ENCODE peak calls at places on chromosomes 16 and 17, in nine cellular contexts. One of them, this sample, is unnamed.

GRCh38 chr16:58636474-58636873 is 6.8 kb upstream of the CNOT1 start:
- DNase-seq in transverse colon: no peak
- DNase-seq in RWPE2: no peak
- DNase-seq in gastrocnemius medialis: no peak
- DNase-seq in fibroblast of lung: no peak
- DNase-seq in neural progenitor cell: no peak
- DNase-seq in upper lobe of right lung: no peak
- DNase-seq in astrocyte: no peak
- DNase-seq in IMR-90: no peak
- DNase-seq in this sample: no peak

GRCh38 chr16:87460936-87461335 is 31.9 kb downstream of the ZCCHC14 start:
- DNase-seq in transverse colon: no peak
- DNase-seq in RWPE2: no peak
- DNase-seq in gastrocnemius medialis: no peak
- DNase-seq in fibroblast of lung: no peak
- DNase-seq in neural progenitor cell: no peak
- DNase-seq in upper lobe of right lung: no peak
- DNase-seq in astrocyte: no peak
- DNase-seq in IMR-90: no peak
- DNase-seq in this sample: no peak

GRCh38 chr16:68492501-68493411 is 44.4 kb upstream of the SMPD3 start:
- DNase-seq in transverse colon: peak; percentile 66
- DNase-seq in RWPE2: no peak
- DNase-seq in gastrocnemius medialis: no peak
- DNase-seq in fibroblast of lung: no peak
- DNase-seq in neural progenitor cell: no peak
- DNase-seq in upper lobe of right lung: no peak
- DNase-seq in astrocyte: no peak
- DNase-seq in IMR-90: no peak
- DNase-seq in this sample: no peak

GRCh38 chr17:30565073-30565935 is 88.1 kb downstream of the GOSR1 start:
- DNase-seq in transverse colon: no peak
- DNase-seq in RWPE2: no peak
- DNase-seq in gastrocnemius medialis: no peak
- DNase-seq in fibroblast of lung: no peak
- DNase-seq in neural progenitor cell: peak; percentile 56
- DNase-seq in upper lobe of right lung: no peak
- DNase-seq in astrocyte: no peak
- DNase-seq in IMR-90: no peak
- DNase-seq in this sample: no peak

GRCh38 chr17:436571-436970 is 84.0 kb upstream of the RPH3AL start:
- DNase-seq in transverse colon: no peak
- DNase-seq in RWPE2: no peak
- DNase-seq in gastrocnemius medialis: no peak
- DNase-seq in fibroblast of lung: no peak
- DNase-seq in neural progenitor cell: no peak
- DNase-seq in upper lobe of right lung: no peak
- DNase-seq in astrocyte: no peak
- DNase-seq in IMR-90: no peak
- DNase-seq in this sample: no peak

GRCh38 chr16:72952404-72953301 is 95.3 kb downstream of the ZFHX3 start:
- DNase-seq in transverse colon: no peak
- DNase-seq in RWPE2: no peak
- DNase-seq in gastrocnemius medialis: no peak
- DNase-seq in fibroblast of lung: peak; percentile 37
- DNase-seq in neural progenitor cell: no peak
- DNase-seq in upper lobe of right lung: no peak
- DNase-seq in astrocyte: peak; percentile 94
- DNase-seq in IMR-90: peak; percentile 89
- DNase-seq in this sample: peak; percentile 23

GRCh38 chr16:79923431-79923830 is 322.9 kb upstream of the MAF start:
- DNase-seq in transverse colon: no peak
- DNase-seq in RWPE2: no peak
- DNase-seq in gastrocnemius medialis: no peak
- DNase-seq in fibroblast of lung: no peak
- DNase-seq in neural progenitor cell: no peak
- DNase-seq in upper lobe of right lung: no peak
- DNase-seq in astrocyte: no peak
- DNase-seq in IMR-90: no peak
- DNase-seq in this sample: no peak

GRCh38 chr17:78184311-78184710 is 2.5 kb downstream of the TK1 start:
- DNase-seq in transverse colon: no peak
- DNase-seq in RWPE2: no peak
- DNase-seq in gastrocnemius medialis: no peak
- DNase-seq in fibroblast of lung: no peak
- DNase-seq in neural progenitor cell: no peak
- DNase-seq in upper lobe of right lung: no peak
- DNase-seq in astrocyte: no peak
- DNase-seq in IMR-90: no peak
- DNase-seq in this sample: no peak

GRCh38 chr17:58535431-58535830 is 21.0 kb upstream of the MTMR4 start:
- DNase-seq in transverse colon: no peak
- DNase-seq in RWPE2: no peak
- DNase-seq in gastrocnemius medialis: no peak
- DNase-seq in fibroblast of lung: peak; percentile 61
- DNase-seq in neural progenitor cell: no peak
- DNase-seq in upper lobe of right lung: no peak
- DNase-seq in astrocyte: peak; percentile 42
- DNase-seq in IMR-90: peak; percentile 22
- DNase-seq in this sample: no peak

GRCh38 chr17:58534331-58534730 is 19.9 kb upstream of the MTMR4 start:
- DNase-seq in transverse colon: no peak
- DNase-seq in RWPE2: no peak
- DNase-seq in gastrocnemius medialis: no peak
- DNase-seq in fibroblast of lung: no peak
- DNase-seq in neural progenitor cell: no peak
- DNase-seq in upper lobe of right lung: no peak
- DNase-seq in astrocyte: no peak
- DNase-seq in IMR-90: no peak
- DNase-seq in this sample: no peak

GRCh38 chr17:58534901-58535421 is 20.5 kb upstream of the MTMR4 start:
- DNase-seq in transverse colon: no peak
- DNase-seq in RWPE2: no peak
- DNase-seq in gastrocnemius medialis: no peak
- DNase-seq in fibroblast of lung: peak; percentile 51
- DNase-seq in neural progenitor cell: no peak
- DNase-seq in upper lobe of right lung: no peak
- DNase-seq in astrocyte: peak; percentile 50
- DNase-seq in IMR-90: peak; percentile 61
- DNase-seq in this sample: no peak

GRCh38 chr17:58532555-58532951 is 18.1 kb upstream of the MTMR4 start:
- DNase-seq in transverse colon: no peak
- DNase-seq in RWPE2: no peak
- DNase-seq in gastrocnemius medialis: no peak
- DNase-seq in fibroblast of lung: no peak
- DNase-seq in neural progenitor cell: peak; percentile 30
- DNase-seq in upper lobe of right lung: no peak
- DNase-seq in astrocyte: no peak
- DNase-seq in IMR-90: no peak
- DNase-seq in this sample: no peak

DNA sequence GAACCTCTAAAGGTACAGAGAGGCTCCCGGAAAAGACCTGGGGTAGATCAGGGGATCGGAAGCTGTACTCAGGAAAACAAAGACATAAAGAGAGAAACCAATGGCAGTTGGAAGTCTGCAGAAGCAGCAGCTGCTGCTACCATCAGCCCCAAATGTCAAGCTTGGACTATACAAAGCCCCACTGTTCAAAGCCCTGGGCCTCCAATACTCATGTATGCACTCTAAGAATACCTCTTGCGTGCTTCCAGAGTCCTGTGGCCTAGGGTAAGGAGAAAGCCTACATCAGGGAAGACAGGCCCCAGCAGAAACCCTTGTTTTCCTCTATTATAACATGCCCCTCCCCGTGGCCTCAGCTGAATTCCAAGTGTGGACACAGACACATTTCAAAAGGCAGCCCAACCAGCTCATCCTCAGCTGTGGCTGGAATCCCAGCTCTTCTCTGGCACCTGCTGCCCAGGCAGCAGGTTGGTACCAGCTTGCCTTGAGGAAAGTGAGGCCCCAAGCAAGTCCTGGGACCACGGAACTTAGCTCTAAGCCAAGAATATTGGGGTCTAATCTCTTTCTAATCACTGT is 19.3 kb upstream of the MTMR4 start:
- DNase-seq in transverse colon: no peak
- DNase-seq in RWPE2: no peak
- DNase-seq in gastrocnemius medialis: no peak
- DNase-seq in fibroblast of lung: no peak
- DNase-seq in neural progenitor cell: no peak
- DNase-seq in upper lobe of right lung: no peak
- DNase-seq in astrocyte: no peak
- DNase-seq in IMR-90: no peak
- DNase-seq in this sample: no peak
- H3K36me3 ChIP-seq in transverse colon: no peaks in the 10 kb centered on the region
- H3K36me3 ChIP-seq in RWPE2: no peaks in the 10 kb centered on the region
- H3K36me3 ChIP-seq in gastrocnemius medialis: no peaks in the 10 kb centered on the region
- H3K36me3 ChIP-seq in fibroblast of lung: no peaks in the 10 kb centered on the region
- H3K36me3 ChIP-seq in neural progenitor cell: no peaks in the 10 kb centered on the region
- H3K36me3 ChIP-seq in upper lobe of right lung: no peaks in the 10 kb centered on the region
- H3K36me3 ChIP-seq in astrocyte: no peaks in the 10 kb centered on the region
- H3K36me3 ChIP-seq in IMR-90: no peaks in the 10 kb centered on the region
- H3K36me3 ChIP-seq in this sample: no peaks in the 10 kb centered on the region

DNA sequence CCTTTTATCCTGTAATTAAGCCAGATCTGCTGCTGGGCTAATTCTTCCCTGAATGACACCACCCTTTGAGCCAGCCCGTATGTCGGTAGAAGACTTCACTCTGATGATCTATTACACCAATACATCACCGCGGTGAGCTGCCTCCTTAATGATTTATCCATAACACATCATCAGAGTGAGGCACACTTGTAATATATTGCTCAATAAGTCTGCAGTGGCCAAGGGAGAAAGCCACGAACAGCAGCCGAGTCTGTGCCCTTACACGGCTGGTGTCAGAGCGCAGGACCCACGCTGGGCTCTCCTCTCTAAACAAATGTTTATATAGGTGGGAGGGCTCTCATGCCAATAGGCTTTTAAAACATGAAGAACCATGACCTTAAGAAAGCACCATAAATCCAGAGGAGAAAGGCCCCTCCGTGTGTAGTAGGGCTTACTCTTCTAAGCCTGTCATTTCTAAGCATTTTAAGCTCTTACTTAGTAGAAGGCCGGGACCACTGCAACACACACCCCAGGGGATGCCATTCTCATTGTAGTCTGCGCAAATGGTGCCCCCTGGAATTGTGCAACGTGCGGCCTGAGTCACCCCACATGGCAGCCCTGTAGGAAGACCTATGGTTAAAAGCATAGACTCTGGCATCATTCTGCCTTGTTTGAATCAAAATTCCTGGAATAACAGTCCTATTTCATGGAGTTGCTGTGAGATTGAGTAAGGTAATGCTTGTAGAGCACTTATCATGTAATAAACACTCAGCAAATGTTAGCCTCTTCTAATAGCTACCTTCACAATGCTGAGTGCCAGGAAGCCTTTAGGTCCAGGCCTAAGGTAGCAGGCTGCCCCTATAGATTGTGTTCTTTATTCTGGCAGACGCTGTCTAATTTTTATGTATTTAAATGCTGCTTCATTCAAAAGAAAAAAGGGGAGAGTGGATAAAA is 26.1 kb downstream of the MRPS23 start:
- DNase-seq in transverse colon: no peak
- DNase-seq in RWPE2: no peak
- DNase-seq in gastrocnemius medialis: no peak
- DNase-seq in fibroblast of lung: peak; percentile 51
- DNase-seq in neural progenitor cell: peak; percentile 32
- DNase-seq in upper lobe of right lung: no peak
- DNase-seq in astrocyte: peak; percentile 35
- DNase-seq in IMR-90: peak; percentile 27
- DNase-seq in this sample: no peak
- H3K27me3 ChIP-seq in transverse colon: no peaks in the 10 kb centered on the region
- H3K27me3 ChIP-seq in RWPE2: no peaks in the 10 kb centered on the region
- H3K27me3 ChIP-seq in gastrocnemius medialis: no peaks in the 10 kb centered on the region
- H3K27me3 ChIP-seq in fibroblast of lung: no peaks in the 10 kb centered on the region
- H3K27me3 ChIP-seq in neural progenitor cell: no peaks in the 10 kb centered on the region
- H3K27me3 ChIP-seq in upper lobe of right lung: no peaks in the 10 kb centered on the region
- H3K27me3 ChIP-seq in astrocyte: peaks cover 7% of the 10 kb centered on the region
- H3K27me3 ChIP-seq in IMR-90: peaks cover 8% of the 10 kb centered on the region
- H3K27me3 ChIP-seq in this sample: no peaks in the 10 kb centered on the region

GRCh38 chr16:3457434-3458252 is 14.2 kb downstream of the NAA60 start:
- DNase-seq in transverse colon: peak; percentile 90
- DNase-seq in RWPE2: peak; percentile 82
- DNase-seq in gastrocnemius medialis: peak; percentile 95
- DNase-seq in fibroblast of lung: peak; percentile 86
- DNase-seq in neural progenitor cell: peak; percentile 98
- DNase-seq in upper lobe of right lung: peak; percentile 96
- DNase-seq in astrocyte: peak; percentile 71
- DNase-seq in IMR-90: peak; percentile 87
- DNase-seq in this sample: no peak
- TF ChIP-seq CTCF in transverse colon: peak; percentile 39
- TF ChIP-seq CTCF in RWPE2: peak; percentile 53
- TF ChIP-seq CTCF in gastrocnemius medialis: peak; percentile 16
- TF ChIP-seq CTCF in fibroblast of lung: peak; percentile 25
- TF ChIP-seq CTCF in neural progenitor cell: peak; percentile 63
- TF ChIP-seq CTCF in upper lobe of right lung: peak; percentile 42
- TF ChIP-seq CTCF in astrocyte: no peak
- TF ChIP-seq CTCF in IMR-90: peak; percentile 59
- TF ChIP-seq CTCF in this sample: peak; percentile 18

GRCh38 chr17:9368631-9369030 is 207.0 kb downstream of the STX8 start:
- DNase-seq in transverse colon: no peak
- DNase-seq in RWPE2: no peak
- DNase-seq in gastrocnemius medialis: no peak
- DNase-seq in fibroblast of lung: no peak
- DNase-seq in neural progenitor cell: no peak
- DNase-seq in upper lobe of right lung: no peak
- DNase-seq in astrocyte: no peak
- DNase-seq in IMR-90: peak; percentile 5
- DNase-seq in this sample: no peak

GRCh38 chr17:9363440-9364350 is 211.9 kb downstream of the STX8 start:
- DNase-seq in transverse colon: no peak
- DNase-seq in RWPE2: no peak
- DNase-seq in gastrocnemius medialis: no peak
- DNase-seq in fibroblast of lung: peak; percentile 61
- DNase-seq in neural progenitor cell: no peak
- DNase-seq in upper lobe of right lung: no peak
- DNase-seq in astrocyte: peak; percentile 81
- DNase-seq in IMR-90: peak; percentile 72
- DNase-seq in this sample: no peak

GRCh38 chr17:9364837-9365430 is 210.7 kb downstream of the STX8 start:
- DNase-seq in transverse colon: no peak
- DNase-seq in RWPE2: no peak
- DNase-seq in gastrocnemius medialis: no peak
- DNase-seq in fibroblast of lung: peak; percentile 63
- DNase-seq in neural progenitor cell: no peak
- DNase-seq in upper lobe of right lung: no peak
- DNase-seq in astrocyte: no peak
- DNase-seq in IMR-90: peak; percentile 31
- DNase-seq in this sample: no peak

GRCh38 chr17:9370464-9370863 is 205.2 kb downstream of the STX8 start:
- DNase-seq in transverse colon: no peak
- DNase-seq in RWPE2: no peak
- DNase-seq in gastrocnemius medialis: no peak
- DNase-seq in fibroblast of lung: peak; percentile 55
- DNase-seq in neural progenitor cell: no peak
- DNase-seq in upper lobe of right lung: no peak
- DNase-seq in astrocyte: peak; percentile 59
- DNase-seq in IMR-90: peak; percentile 62
- DNase-seq in this sample: no peak

DNA sequence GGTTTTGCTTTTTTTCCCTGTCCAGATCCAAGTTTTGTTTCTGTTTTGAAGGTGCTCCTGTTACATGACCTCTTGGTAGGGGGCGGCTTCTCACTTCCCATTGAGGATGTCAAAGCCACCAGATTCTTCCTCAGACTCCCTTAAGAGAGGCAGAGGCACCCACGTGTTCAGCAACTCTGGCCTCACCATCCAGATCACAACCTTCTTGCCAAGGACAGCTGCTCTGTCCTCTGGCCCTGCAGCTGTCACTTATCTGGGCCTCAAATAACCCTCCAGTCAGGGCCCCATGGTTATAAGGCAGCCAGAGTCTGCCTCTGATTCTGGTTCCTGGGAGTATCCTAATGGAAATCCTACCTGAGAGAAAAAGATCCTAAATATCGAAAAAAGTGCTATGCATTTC is 208.4 kb downstream of the STX8 start:
- DNase-seq in transverse colon: no peak
- DNase-seq in RWPE2: no peak
- DNase-seq in gastrocnemius medialis: peak; percentile 65
- DNase-seq in fibroblast of lung: no peak
- DNase-seq in neural progenitor cell: no peak
- DNase-seq in upper lobe of right lung: no peak
- DNase-seq in astrocyte: no peak
- DNase-seq in IMR-90: no peak
- DNase-seq in this sample: no peak
- H3K36me3 ChIP-seq in transverse colon: no peaks in the 10 kb centered on the region
- H3K36me3 ChIP-seq in RWPE2: no peaks in the 10 kb centered on the region
- H3K36me3 ChIP-seq in gastrocnemius medialis: no peaks in the 10 kb centered on the region
- H3K36me3 ChIP-seq in fibroblast of lung: no peaks in the 10 kb centered on the region
- H3K36me3 ChIP-seq in neural progenitor cell: no peaks in the 10 kb centered on the region
- H3K36me3 ChIP-seq in upper lobe of right lung: no peaks in the 10 kb centered on the region
- H3K36me3 ChIP-seq in astrocyte: no peaks in the 10 kb centered on the region
- H3K36me3 ChIP-seq in IMR-90: no peaks in the 10 kb centered on the region
- H3K36me3 ChIP-seq in this sample: no peaks in the 10 kb centered on the region